ENCODE peak calls at places on chromosome 15, in six cellular contexts. O is fibroblast of mammary gland, F is WERI-Rb-1, Y is CD14-positive monocyte, C is omental fat pad, V is AG04450. N is an unnamed sample.

GRCh38 chr15:58393196-58393790 is 38.5 kb upstream of the LIPC start:
- DNase-seq in O (peak), F (no peak), Y (no peak), C (no peak), V (no peak), N (no peak)

GRCh38 chr15:52749250-52749649 is 40.9 kb downstream of the ONECUT1 start:
- DNase-seq in O (no peak), F (no peak), Y (no peak), C (no peak), V (no peak), N (no peak)

GRCh38 chr15:70062321-70062956 is 35.3 kb downstream of the TLE3 start:
- DNase-seq in O (peak), F (peak), Y (peak), C (no peak), V (peak), N (no peak)

GRCh38 chr15:41801850-41802455 is 25.9 kb upstream of the JMJD7 start:
- DNase-seq in O (peak), F (no peak), Y (no peak), C (no peak), V (no peak), N (peak)

GRCh38 chr15:61879219-61879618 is 181.0 kb downstream of the VPS13C start:
- DNase-seq in O (no peak), F (no peak), Y (no peak), C (no peak), V (no peak), N (peak)

GRCh38 chr15:84832446-84833040 is 15.4 kb downstream of the ALPK3 start:
- DNase-seq in O (no peak), F (no peak), Y (no peak), C (no peak), V (no peak), N (no peak)

GRCh38 chr15:80770356-80770705 is 8.8 kb upstream of the CEMIP start:
- DNase-seq in O (peak), F (no peak), Y (no peak), C (no peak), V (no peak), N (no peak)

GRCh38 chr15:98609144-98609852 is 39.0 kb upstream of the IGF1R start:
- DNase-seq in O (peak), F (no peak), Y (no peak), C (no peak), V (no peak), N (peak)

GRCh38 chr15:40985541-40986330 is 32.5 kb downstream of the CHAC1 start:
- DNase-seq in O (peak), F (no peak), Y (no peak), C (no peak), V (no peak), N (no peak)

GRCh38 chr15:70762469-70763119 is 764 bp downstream of the UACA start:
- DNase-seq in O (peak), F (peak), Y (peak), C (no peak), V (no peak), N (peak)

GRCh38 chr15:54187325-54187724 is 209.1 kb downstream of the UNC13C start:
- DNase-seq in O (no peak), F (no peak), Y (no peak), C (no peak), V (no peak), N (no peak)

GRCh38 chr15:90493647-90494046 is 36.1 kb upstream of the CRTC3 start:
- DNase-seq in O (no peak), F (no peak), Y (no peak), C (no peak), V (no peak), N (no peak)

GRCh38 chr15:57352535-57353316 is 23.6 kb upstream of the CGNL1 start:
- DNase-seq in O (no peak), F (no peak), Y (no peak), C (no peak), V (no peak), N (no peak)

GRCh38 chr15:72532991-72533601 is 59.0 kb downstream of the ARIH1 start:
- DNase-seq in O (no peak), F (peak), Y (no peak), C (no peak), V (no peak), N (peak)

GRCh38 chr15:63554337-63554927 is 42.8 kb upstream of the FBXL22 start:
- DNase-seq in O (peak), F (no peak), Y (no peak), C (no peak), V (no peak), N (no peak)

GRCh38 chr15:26628071-26628470 is 144.8 kb downstream of the GABRB3 start:
- DNase-seq in O (no peak), F (no peak), Y (no peak), C (no peak), V (no peak), N (no peak)

GRCh38 chr15:49088996-49089395 is 42.8 kb upstream of the SECISBP2L start:
- DNase-seq in O (no peak), F (no peak), Y (no peak), C (no peak), V (no peak), N (no peak)

GRCh38 chr15:53193149-53193548 is 403.0 kb upstream of the ONECUT1 start:
- DNase-seq in O (peak), F (no peak), Y (no peak), C (no peak), V (no peak), N (peak)

GRCh38 chr15:92606126-92606835 is 49.3 kb downstream of the FAM174B start:
- DNase-seq in O (no peak), F (no peak), Y (no peak), C (no peak), V (no peak), N (no peak)

GRCh38 chr15:94352940-94353820 is 121.8 kb downstream of the MCTP2 start:
- DNase-seq in O (peak), F (no peak), Y (no peak), C (no peak), V (no peak), N (no peak)

GRCh38 chr15:82928711-82929110 is 23.8 kb downstream of the HOMER2 start:
- DNase-seq in O (no peak), F (no peak), Y (no peak), C (no peak), V (no peak), N (no peak)

GRCh38 chr15:48424076-48424475 is 92.8 kb downstream of the DUT start:
- DNase-seq in O (no peak), F (no peak), Y (no peak), C (no peak), V (no peak), N (peak)

DNA sequence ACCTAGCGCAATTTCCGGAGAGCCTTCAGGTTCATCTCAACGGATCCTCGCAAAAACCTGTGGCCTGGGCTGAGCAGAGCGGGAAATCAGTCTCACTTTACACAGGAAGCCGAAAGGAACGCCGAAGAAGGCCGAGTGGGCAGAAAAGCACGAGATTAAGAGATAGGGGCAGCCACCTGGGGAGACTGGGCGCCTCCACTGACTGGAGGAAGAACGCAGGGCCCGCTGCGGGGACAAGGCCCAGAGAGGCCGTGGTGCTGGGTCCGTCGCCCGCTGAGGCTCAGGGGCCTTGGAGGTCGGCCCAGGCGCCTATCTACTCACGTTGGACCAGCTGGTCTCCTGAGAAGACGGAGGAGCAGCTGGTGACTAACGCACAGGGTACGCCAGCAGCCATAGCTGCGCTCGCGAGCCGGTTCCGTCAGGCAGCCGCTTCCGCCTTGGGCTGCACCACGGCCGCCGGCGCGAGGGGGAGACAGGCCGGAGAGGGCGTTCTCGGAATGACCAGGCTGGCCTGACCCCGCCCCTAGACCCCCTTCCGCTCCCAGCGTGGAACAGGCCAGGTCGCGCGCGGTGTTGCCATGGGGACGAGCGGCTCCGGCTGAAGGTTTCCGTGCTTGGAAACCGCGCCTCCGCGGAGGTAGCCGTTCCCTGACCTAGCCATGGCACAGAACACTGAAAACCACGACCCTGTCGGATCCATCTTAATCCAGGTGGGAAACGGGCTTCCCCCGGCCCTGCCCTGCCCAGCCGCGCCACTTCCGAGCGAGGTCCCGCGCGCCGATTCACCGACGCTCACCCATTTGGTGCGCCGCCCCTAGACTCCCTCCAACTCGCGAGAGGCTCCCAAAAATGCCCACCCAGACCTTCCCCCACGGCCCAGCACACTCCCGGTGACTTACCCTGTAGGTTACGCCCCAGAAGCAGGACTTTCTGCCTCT is at the start of the genes AAGAB and IQCH:
- DNase-seq in O (peak), F (peak), Y (peak), C (peak), V (peak), N (peak)
- TF ChIP-seq CTCF in O (no peak), F (no peak), Y (no peak), C (no peak), V (no peak), N (no peak)

GRCh38 chr15:37104413-37105392 is 4.4 kb upstream of the MEIS2 start:
- DNase-seq in O (no peak), F (peak), Y (no peak), C (no peak), V (no peak), N (no peak)

GRCh38 chr15:37101634-37102314 is 1.4 kb upstream of the MEIS2 start:
- DNase-seq in O (peak), F (peak), Y (no peak), C (no peak), V (no peak), N (peak)

GRCh38 chr15:37102315-37103021 is 2.1 kb upstream of the MEIS2 start:
- DNase-seq in O (no peak), F (peak), Y (no peak), C (no peak), V (no peak), N (no peak)

GRCh38 chr15:37105795-37106333 is 5.5 kb upstream of the MEIS2 start:
- DNase-seq in O (no peak), F (no peak), Y (no peak), C (no peak), V (no peak), N (no peak)

GRCh38 chr15:37103475-37104071 is 3.2 kb upstream of the MEIS2 start:
- DNase-seq in O (no peak), F (peak), Y (no peak), C (no peak), V (no peak), N (no peak)
- TF ChIP-seq CTCF in O (no peak), F (no peak), Y (no peak), C (no peak), V (no peak), N (no peak)

GRCh38 chr15:28991236-28992171 is 105.7 kb downstream of the APBA2 start:
- DNase-seq in O (no peak), F (no peak), Y (no peak), C (no peak), V (no peak), N (no peak)

GRCh38 chr15:28990390-28990789 is 104.6 kb downstream of the APBA2 start:
- DNase-seq in O (no peak), F (no peak), Y (no peak), C (no peak), V (no peak), N (no peak)

GRCh38 chr15:28989896-28990295 is 104.1 kb downstream of the APBA2 start:
- DNase-seq in O (no peak), F (no peak), Y (no peak), C (no peak), V (no peak), N (no peak)

GRCh38 chr15:28987337-28987736 is 101.6 kb downstream of the APBA2 start:
- DNase-seq in O (no peak), F (no peak), Y (no peak), C (no peak), V (no peak), N (no peak)

DNA sequence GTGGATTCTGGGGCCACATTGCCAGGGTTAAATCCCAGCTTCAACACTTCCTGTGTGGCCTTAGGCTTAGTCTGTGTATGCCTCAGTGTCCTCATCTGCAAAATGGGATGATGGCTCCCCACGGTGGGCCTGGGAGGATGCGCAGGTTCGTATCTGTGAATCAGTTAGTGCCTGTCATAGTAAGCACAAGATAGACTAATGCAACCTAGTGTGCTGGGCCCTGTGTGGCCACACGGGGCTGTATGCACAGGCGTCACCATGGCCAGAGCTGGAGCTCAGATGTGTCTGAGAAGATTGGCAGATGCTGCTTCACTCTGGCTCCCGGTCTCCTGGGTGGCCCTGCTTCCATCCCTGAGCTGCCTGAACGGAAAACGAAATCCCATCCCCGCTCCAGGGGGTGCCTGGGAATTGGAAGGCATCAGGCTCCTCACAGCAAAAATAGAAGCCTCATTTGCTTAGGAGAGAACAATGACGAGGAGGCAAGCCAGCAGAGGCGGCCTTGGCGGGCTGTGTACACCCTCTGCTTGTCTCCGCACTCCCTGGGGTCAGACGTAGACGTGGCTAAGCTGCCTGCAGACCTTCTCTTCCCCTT is 103.6 kb downstream of the APBA2 start:
- DNase-seq in O (no peak), F (peak), Y (no peak), C (no peak), V (no peak), N (no peak)
- TF ChIP-seq CTCF in O (no peak), F (peak), Y (no peak), C (no peak), V (peak), N (no peak)

GRCh38 chr15:100914876-100915275 is 4.3 kb upstream of the LRRK1 start:
- DNase-seq in O (no peak), F (no peak), Y (no peak), C (no peak), V (no peak), N (no peak)
- TF ChIP-seq CTCF in O (peak), F (peak), Y (peak), C (no peak), V (peak), N (no peak)

GRCh38 chr15:66294157-66294931 is 976 bp downstream of the DIS3L start:
- DNase-seq in O (peak), F (no peak), Y (peak), C (no peak), V (peak), N (peak)

GRCh38 chr15:66294932-66295235 is 1.5 kb downstream of the DIS3L start:
- DNase-seq in O (peak), F (no peak), Y (no peak), C (no peak), V (no peak), N (peak)

GRCh38 chr15:66293085-66293418 is 316 bp upstream of the DIS3L start:
- DNase-seq in O (no peak), F (peak), Y (no peak), C (no peak), V (no peak), N (no peak)

GRCh38 chr15:66292261-66293084 is 895 bp upstream of the DIS3L start:
- DNase-seq in O (no peak), F (no peak), Y (no peak), C (no peak), V (no peak), N (no peak)

DNA sequence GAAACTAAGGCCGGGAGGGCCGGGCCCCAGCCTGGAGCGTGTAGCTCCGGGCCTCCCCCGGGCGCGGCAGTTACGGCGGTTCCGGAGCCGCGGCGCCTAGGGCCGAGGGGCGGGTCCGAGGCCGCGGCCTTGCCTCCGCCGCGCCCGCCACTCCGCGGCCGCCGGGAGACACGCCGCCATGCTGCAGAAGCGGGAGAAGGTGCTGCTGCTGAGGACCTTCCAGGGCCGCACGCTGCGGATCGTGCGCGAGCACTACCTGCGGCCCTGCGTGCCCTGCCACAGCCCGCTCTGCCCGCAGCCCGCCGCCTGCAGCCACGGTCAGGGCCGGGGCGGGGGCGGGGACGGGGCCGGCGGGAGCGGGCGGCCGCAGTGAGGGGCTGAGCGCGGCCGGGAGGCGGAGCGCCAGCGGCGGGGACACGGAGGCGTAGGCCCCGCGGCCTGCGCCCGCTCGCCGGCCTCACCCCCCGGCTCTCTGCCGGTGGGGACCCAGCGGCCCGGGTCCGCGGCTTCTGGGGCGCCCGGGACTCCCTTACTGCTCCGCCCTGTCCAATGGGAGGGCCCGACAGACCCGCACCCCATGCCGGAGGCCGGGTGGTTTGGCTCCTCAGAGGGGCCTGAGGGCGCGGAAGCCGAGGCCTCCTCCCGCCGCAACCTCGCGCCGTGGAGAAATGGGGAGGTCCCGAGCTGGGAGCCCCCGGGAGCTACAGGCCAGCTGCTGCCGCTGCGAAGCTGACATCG is at the start of gene DIS3L:
- DNase-seq in O (peak), F (peak), Y (no peak), C (no peak), V (no peak), N (peak)
- TF ChIP-seq CTCF in O (no peak), F (no peak), Y (no peak), C (no peak), V (no peak), N (no peak)

DNA sequence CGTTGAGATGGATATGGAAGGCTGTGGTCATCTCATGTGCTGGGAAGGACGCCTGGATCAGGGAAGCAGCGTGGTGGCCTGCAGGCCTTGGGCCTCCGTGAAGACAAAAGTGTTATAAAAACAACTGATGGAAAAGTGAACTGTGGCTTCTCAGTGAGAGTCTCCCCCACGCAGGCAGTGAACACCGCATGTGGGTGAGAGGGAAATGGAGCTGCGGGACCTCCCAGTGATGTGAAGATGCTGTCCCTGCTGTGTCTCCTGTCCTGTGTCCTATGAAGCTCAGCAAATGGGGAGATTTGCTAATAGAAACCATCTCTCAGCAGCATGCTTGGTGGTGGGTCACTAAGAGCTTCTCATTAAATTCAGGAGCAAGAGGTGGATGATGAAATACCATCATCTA is 25.1 kb downstream of the NSMCE3 start:
- DNase-seq in O (no peak), F (no peak), Y (no peak), C (no peak), V (no peak), N (no peak)
- TF ChIP-seq CTCF in O (no peak), F (no peak), Y (no peak), C (no peak), V (no peak), N (no peak)

DNA sequence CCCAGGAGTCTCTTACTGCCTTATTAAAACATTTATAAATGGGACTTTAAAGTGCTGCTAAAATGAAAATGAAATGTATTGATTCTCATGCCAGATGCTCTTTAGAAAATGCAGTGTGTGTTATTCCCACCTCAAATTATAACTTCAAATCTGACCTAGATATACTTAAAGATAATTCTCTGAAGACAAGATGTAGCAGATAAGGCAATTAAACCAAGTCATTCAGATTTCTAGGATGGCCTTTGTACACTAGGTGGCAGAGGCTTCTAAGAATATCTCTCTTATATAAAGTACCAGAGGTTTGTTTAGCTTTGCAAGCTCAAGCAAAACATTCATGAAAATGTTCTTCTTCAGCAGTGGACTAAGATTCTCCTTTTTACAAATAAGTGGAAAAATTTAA is 26.9 kb upstream of the GOLGA8B start:
- DNase-seq in O (peak), F (no peak), Y (no peak), C (no peak), V (no peak), N (peak)
- TF ChIP-seq CTCF in O (peak), F (peak), Y (no peak), C (no peak), V (peak), N (peak)

GRCh38 chr15:28098766-28099554 is at the start of gene OCA2:
- DNase-seq in O (no peak), F (peak), Y (peak), C (no peak), V (no peak), N (no peak)
- TF ChIP-seq CTCF in O (no peak), F (peak), Y (no peak), C (no peak), V (peak), N (no peak)

GRCh38 chr15:59622289-59622688 is 10.7 kb downstream of the GCNT3 start:
- DNase-seq in O (peak), F (peak), Y (no peak), C (no peak), V (no peak), N (peak)
- TF ChIP-seq CTCF in O (peak), F (peak), Y (no peak), C (no peak), V (peak), N (peak)